ENCODE peak calls at places on chromosomes 12 and 14, in six cellular contexts. B, I, Z, H, O and Q are unnamed samples. For H3K4me1, the result is how much of the 10 kb centered on the place peaks cover.

GRCh38 chr12:30531731-30532678 is 163.7 kb downstream of the IPO8 start:
- DNase-seq in I (no peak), H (no peak), B (no peak), Z (no peak), O (no peak), Q (no peak)

GRCh38 chr14:92704036-92704804 is 44.2 kb downstream of the LGMN start:
- DNase-seq in I (no peak), B (no peak), H (no peak), Z (no peak), O (no peak), Q (peak)

GRCh38 chr14:83535396-83535906 is 1994.5 kb upstream of the FLRT2 start:
- DNase-seq in I (no peak), O (no peak), H (no peak), B (no peak), Z (no peak), Q (no peak)

GRCh38 chr12:51240971-51241370 is 2.3 kb downstream of the DAZAP2 start:
- DNase-seq in Z (no peak), H (no peak), O (no peak), I (no peak), B (no peak), Q (no peak)

GRCh38 chr14:39431416-39432178 is 636 bp downstream of the FBXO33 start:
- DNase-seq in B (peak), O (peak), Z (peak), H (peak), I (no peak), Q (peak)

GRCh38 chr14:29584992-29585391 is 342.7 kb downstream of the PRKD1 start:
- DNase-seq in Z (no peak), B (no peak), O (peak), I (no peak), H (peak), Q (peak)

GRCh38 chr12:93918262-93918661 is 230.1 kb upstream of the PLXNC1 start:
- DNase-seq in H (no peak), O (no peak), Z (no peak), I (no peak), B (no peak), Q (no peak)

GRCh38 chr12:2675776-2676175 is 119.0 kb upstream of the FKBP4 start:
- DNase-seq in Z (no peak), I (no peak), H (no peak), O (no peak), B (no peak), Q (no peak)

GRCh38 chr14:41476526-41476925 is 130.2 kb upstream of the LRFN5 start:
- DNase-seq in B (no peak), Z (no peak), H (no peak), I (no peak), O (no peak), Q (no peak)

GRCh38 chr12:64320611-64321010 is 69.9 kb downstream of the C12orf56 start:
- DNase-seq in H (no peak), O (no peak), Z (no peak), B (no peak), I (no peak), Q (no peak)

GRCh38 chr12:27534060-27534764 is 10.2 kb downstream of the PPFIBP1 start:
- DNase-seq in O (no peak), Z (peak), H (no peak), I (no peak), B (peak), Q (no peak)

GRCh38 chr12:45490232-45490881 is 239.1 kb upstream of the ARID2 start:
- DNase-seq in O (no peak), I (no peak), B (no peak), H (no peak), Z (no peak), Q (no peak)

GRCh38 chr12:58433969-58434368 is 486.3 kb downstream of the LRIG3 start:
- DNase-seq in Z (no peak), B (no peak), I (no peak), O (no peak), H (no peak), Q (no peak)

GRCh38 chr12:89370411-89370810 is 18.1 kb upstream of the DUSP6 start:
- DNase-seq in Z (no peak), I (no peak), H (no peak), B (no peak), O (no peak), Q (no peak)

GRCh38 chr12:32603858-32604257 is 75.2 kb upstream of the DNM1L start:
- DNase-seq in Z (no peak), O (no peak), I (no peak), B (no peak), H (no peak), Q (no peak)

GRCh38 chr12:12899530-12900380 is 8.4 kb downstream of the GPRC5A start:
- DNase-seq in O (no peak), H (no peak), B (peak), Z (no peak), I (no peak), Q (no peak)

GRCh38 chr14:72524230-72524629 is 369.7 kb downstream of the DPF3 start:
- DNase-seq in Z (no peak), O (no peak), B (no peak), H (no peak), I (no peak), Q (no peak)

GRCh38 chr14:38873923-38874612 is 229.0 kb downstream of the SEC23A start:
- DNase-seq in Z (no peak), B (no peak), I (no peak), O (no peak), H (no peak), Q (no peak)

GRCh38 chr14:99930420-99931274 is 134.6 kb upstream of the EVL start:
- DNase-seq in I (no peak), B (no peak), H (no peak), Z (no peak), O (no peak), Q (no peak)

GRCh38 chr12:48001426-48002178 is 2.7 kb downstream of the COL2A1 start:
- DNase-seq in H (peak), I (no peak), Z (no peak), B (peak), O (no peak), Q (peak)

GRCh38 chr12:76719171-76719631 is 44.7 kb upstream of the ZDHHC17 start:
- DNase-seq in B (no peak), I (no peak), Z (no peak), H (no peak), O (no peak), Q (no peak)

GRCh38 chr14:68520637-68521556 is 272.0 kb downstream of the ZFP36L1 start:
- DNase-seq in I (no peak), O (peak), Z (no peak), B (peak), H (no peak), Q (no peak)

GRCh38 chr14:68523326-68523610 is 269.6 kb downstream of the ZFP36L1 start:
- DNase-seq in Z (no peak), H (no peak), B (no peak), O (no peak), I (no peak), Q (peak)

GRCh38 chr14:68521952-68522509 is 270.8 kb downstream of the ZFP36L1 start:
- DNase-seq in Z (no peak), O (no peak), I (no peak), H (no peak), B (no peak), Q (no peak)

GRCh38 chr14:68522510-68523325 is 270.1 kb downstream of the ZFP36L1 start:
- DNase-seq in O (no peak), H (peak), I (no peak), Z (no peak), B (no peak), Q (no peak)

GRCh38 chr14:68521557-68521901 is 271.3 kb downstream of the ZFP36L1 start:
- DNase-seq in B (no peak), I (no peak), O (no peak), H (no peak), Z (no peak), Q (no peak)
- H3K4me1 ChIP-seq in B (under half), I (half or more), O (under half), H (half or more), Z (under half), Q (under half)

DNA sequence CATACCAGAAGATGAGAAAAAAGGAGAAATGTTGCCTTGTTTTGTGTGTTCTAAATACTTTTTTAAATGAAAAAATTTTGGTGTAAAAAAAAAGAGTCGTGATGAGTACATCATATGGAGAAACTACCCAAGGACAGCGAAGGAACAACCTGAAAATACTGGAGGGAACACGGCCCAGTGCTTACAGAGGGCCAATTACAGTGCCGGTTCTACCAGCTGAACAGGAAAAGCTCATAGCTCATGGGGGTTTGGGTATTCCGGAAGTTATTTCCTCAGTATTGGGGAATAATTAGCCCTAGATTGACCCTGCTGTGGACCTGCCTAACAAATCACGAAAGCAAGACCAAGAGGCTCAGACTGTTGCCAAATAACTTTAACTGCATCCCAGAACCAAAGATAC is 7.9 kb upstream of the OR5AU1 start:
- DNase-seq in O (no peak), I (no peak), H (no peak), Z (no peak), B (no peak), Q (no peak)
- H3K27ac ChIP-seq in O (no peak), I (no peak), H (no peak), Z (no peak), B (no peak), Q (no peak)

GRCh38 chr14:68978550-68978911 is 571 bp downstream of the ACTN1 start:
- DNase-seq in H (peak), O (peak), Z (peak), B (no peak), I (no peak), Q (peak)

GRCh38 chr14:68977137-68977740 is 1.9 kb downstream of the ACTN1 start:
- DNase-seq in H (peak), Z (no peak), B (no peak), I (no peak), O (no peak), Q (no peak)

GRCh38 chr14:68979021-68979721 is at the start of gene ACTN1:
- DNase-seq in I (peak), B (peak), Z (peak), O (peak), H (peak), Q (peak)

GRCh38 chr14:68976160-68977067 is 2.7 kb downstream of the ACTN1 start:
- DNase-seq in I (no peak), B (no peak), Z (no peak), O (no peak), H (no peak), Q (peak)

GRCh38 chr14:68977741-68978549 is 1.2 kb downstream of the ACTN1 start:
- DNase-seq in O (peak), Z (peak), I (no peak), H (peak), B (peak), Q (peak)
- H3K4me1 ChIP-seq in O (under half), Z (under half), I (under half), H (under half), B (half or more), Q (under half)

DNA sequence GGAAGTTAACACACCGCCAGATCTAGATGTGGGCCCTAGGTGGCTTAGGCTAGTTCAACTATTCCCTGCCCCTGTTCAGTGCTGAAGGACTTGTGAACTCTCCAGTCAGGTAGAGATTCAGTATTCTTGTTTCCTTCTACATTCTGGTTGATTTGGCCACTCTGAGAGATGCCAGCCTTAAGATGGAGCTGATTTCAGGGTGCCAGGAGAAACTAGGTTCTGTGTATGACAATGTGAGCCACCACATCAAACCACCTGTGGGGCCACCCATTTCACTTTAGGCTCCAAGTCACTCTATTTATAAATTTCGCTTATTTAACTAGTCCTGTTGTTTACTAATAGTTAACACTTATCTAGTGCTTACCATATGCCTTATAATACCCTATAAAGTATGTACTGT is 26.0 kb downstream of the FRMD6 start:
- DNase-seq in H (no peak), B (no peak), O (no peak), I (no peak), Z (no peak), Q (no peak)
- H3K27ac ChIP-seq in H (no peak), B (peak), O (no peak), I (no peak), Z (no peak), Q (no peak)

GRCh38 chr14:55139152-55139551 is 10.1 kb downstream of the LGALS3 start:
- DNase-seq in I (no peak), O (no peak), Z (no peak), B (no peak), H (no peak), Q (no peak)

GRCh38 chr14:55136241-55136640 is 7.2 kb downstream of the LGALS3 start:
- DNase-seq in H (no peak), O (no peak), Z (no peak), B (no peak), I (no peak), Q (no peak)

GRCh38 chr14:55139696-55140509 is 10.9 kb downstream of the LGALS3 start:
- DNase-seq in I (no peak), B (no peak), H (no peak), O (no peak), Z (no peak), Q (no peak)

GRCh38 chr14:55138091-55138490 is 9.0 kb downstream of the LGALS3 start:
- DNase-seq in I (no peak), B (no peak), O (no peak), Z (no peak), H (peak), Q (no peak)

GRCh38 chr14:55136868-55137785 is 8.1 kb downstream of the LGALS3 start:
- DNase-seq in Z (no peak), H (no peak), I (no peak), B (no peak), O (peak), Q (peak)
- H3K4me1 ChIP-seq in Z (under half), H (under half), I (under half), B (under half), O (under half), Q (under half)